ENCODE peak calls at places on chromosomes 13 and 19, in ten cellular contexts. G is progenitor cell of endocrine pancreas, B is cardiac fibroblast, S is dorsolateral prefrontal cortex, O is WTC11, T is psoas muscle, R is B cell, F is mucosa of descending colon, X is osteocyte, H is brain microvascular endothelial cell. J is an unnamed sample.
A peak's percentile ranks its signal among the peaks of the same experiment; 100 is the strongest.

GRCh38 chr13:23466144-23467002 is 32.9 kb upstream of the SACS start:
- DNase-seq in S (peak; percentile 74), O (peak; percentile 67), F (peak; percentile 59), G (peak; percentile 37), R (peak; percentile 74), X (no peak), T (peak; percentile 71), H (peak; percentile 80), B (peak; percentile 84), J (peak; percentile 34)

GRCh38 chr13:107450931-107451330 is 764.4 kb downstream of the LIG4 start:
- DNase-seq in T (peak; percentile 28), H (peak; percentile 99), S (no peak), X (peak; percentile 91), R (no peak), B (peak; percentile 92), O (no peak), G (no peak), F (no peak), J (no peak)

GRCh38 chr13:108917581-108917980 is 288.2 kb downstream of the MYO16 start:
- DNase-seq in O (no peak), S (no peak), G (no peak), X (no peak), F (no peak), H (peak; percentile 43), B (peak; percentile 66), R (no peak), T (no peak), J (no peak)

GRCh38 chr19:42096255-42096837 is 20.4 kb downstream of the ZNF574 start:
- DNase-seq in H (no peak), T (no peak), S (no peak), R (no peak), X (no peak), B (no peak), O (no peak), G (no peak), F (no peak), J (no peak)

GRCh38 chr13:19960673-19961015 is 2.1 kb downstream of the ZMYM2 start:
- DNase-seq in X (no peak), G (no peak), S (no peak), B (no peak), O (no peak), F (no peak), T (no peak), R (no peak), H (no peak), J (no peak)

GRCh38 chr13:32811297-32811800 is 204.9 kb upstream of the KL start:
- DNase-seq in H (peak; percentile 11), T (no peak), R (peak; percentile 43), B (no peak), F (peak; percentile 35), O (no peak), S (no peak), G (no peak), X (no peak), J (no peak)

GRCh38 chr13:63337921-63338320 is 1922.3 kb upstream of the PCDH20 start:
- DNase-seq in H (no peak), X (no peak), T (no peak), R (no peak), F (no peak), G (no peak), B (no peak), O (no peak), S (no peak), J (no peak)

GRCh38 chr19:44939668-44940067 is 2.4 kb upstream of the APOC4 start:
- DNase-seq in F (no peak), T (no peak), X (no peak), S (no peak), G (no peak), R (no peak), H (no peak), O (no peak), B (no peak), J (no peak)

GRCh38 chr13:103044054-103044453 is 22.2 kb downstream of the SLC10A2 start:
- DNase-seq in H (no peak), T (no peak), B (no peak), G (no peak), O (no peak), S (no peak), F (no peak), X (no peak), R (no peak), J (no peak)

GRCh38 chr19:42563352-42564210 is 31.1 kb downstream of the CEACAM8 start:
- DNase-seq in H (peak; percentile 36), B (peak; percentile 55), G (no peak), X (no peak), S (no peak), O (peak; percentile 56), F (peak; percentile 67), R (no peak), T (no peak), J (no peak)

GRCh38 chr19:17158584-17158983 is 56.6 kb upstream of the USE1 start:
- DNase-seq in G (no peak), R (no peak), S (no peak), T (no peak), O (no peak), X (no peak), B (no peak), F (no peak), H (no peak), J (no peak)

GRCh38 chr13:92896842-92897241 is 329.8 kb upstream of the GPC6 start:
- DNase-seq in S (no peak), H (peak; percentile 20), X (no peak), R (no peak), F (no peak), B (peak; percentile 57), T (no peak), G (no peak), O (no peak), J (no peak)

GRCh38 chr19:28130066-28130511 is 1082.9 kb downstream of the UQCRFS1 start:
- DNase-seq in G (no peak), S (no peak), O (no peak), R (no peak), X (no peak), T (no peak), H (no peak), F (no peak), B (no peak), J (no peak)

GRCh38 chr19:13163609-13164364 is 13.6 kb downstream of the IER2 start:
- DNase-seq in S (peak; percentile 54), H (peak; percentile 66), G (peak; percentile 59), F (peak; percentile 82), R (peak; percentile 60), B (peak; percentile 95), T (peak; percentile 73), X (peak; percentile 94), O (peak; percentile 80), J (peak; percentile 73)

GRCh38 chr13:57629391-57629804 is 2.1 kb upstream of the PCDH17 start:
- DNase-seq in O (no peak), X (no peak), R (no peak), G (no peak), B (peak; percentile 3), S (peak; percentile 79), T (no peak), H (no peak), F (no peak), J (no peak)

DNA sequence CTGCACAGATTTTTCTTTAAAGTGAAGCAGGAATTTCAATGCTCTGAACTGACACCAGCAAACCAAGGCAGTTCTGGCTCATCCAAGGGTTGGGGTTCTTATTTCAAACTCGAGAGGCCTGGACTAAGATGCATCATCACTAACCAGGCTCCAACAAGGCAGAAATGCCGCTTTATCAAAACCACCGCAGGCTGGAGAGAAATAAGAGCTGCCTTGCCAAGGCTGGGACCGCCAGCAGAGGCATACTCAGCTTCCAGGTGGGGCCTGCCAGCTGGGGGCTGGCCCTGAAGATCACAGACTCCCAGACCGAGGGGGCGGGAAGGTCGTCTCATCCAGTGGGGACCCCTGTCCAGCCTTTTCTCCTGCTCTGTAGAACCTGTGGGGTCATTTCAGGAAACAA is 37.4 kb upstream of the GAS6 start:
- DNase-seq in T (no peak), R (no peak), B (peak; percentile 46), X (peak; percentile 68), G (no peak), H (no peak), F (no peak), O (no peak), S (peak; percentile 37), J (no peak)
- TF ChIP-seq CTCF in T (no peak), R (no peak), B (no peak), X (no peak), G (no peak), H (no peak), F (no peak), O (no peak), S (no peak), J (no peak)

DNA sequence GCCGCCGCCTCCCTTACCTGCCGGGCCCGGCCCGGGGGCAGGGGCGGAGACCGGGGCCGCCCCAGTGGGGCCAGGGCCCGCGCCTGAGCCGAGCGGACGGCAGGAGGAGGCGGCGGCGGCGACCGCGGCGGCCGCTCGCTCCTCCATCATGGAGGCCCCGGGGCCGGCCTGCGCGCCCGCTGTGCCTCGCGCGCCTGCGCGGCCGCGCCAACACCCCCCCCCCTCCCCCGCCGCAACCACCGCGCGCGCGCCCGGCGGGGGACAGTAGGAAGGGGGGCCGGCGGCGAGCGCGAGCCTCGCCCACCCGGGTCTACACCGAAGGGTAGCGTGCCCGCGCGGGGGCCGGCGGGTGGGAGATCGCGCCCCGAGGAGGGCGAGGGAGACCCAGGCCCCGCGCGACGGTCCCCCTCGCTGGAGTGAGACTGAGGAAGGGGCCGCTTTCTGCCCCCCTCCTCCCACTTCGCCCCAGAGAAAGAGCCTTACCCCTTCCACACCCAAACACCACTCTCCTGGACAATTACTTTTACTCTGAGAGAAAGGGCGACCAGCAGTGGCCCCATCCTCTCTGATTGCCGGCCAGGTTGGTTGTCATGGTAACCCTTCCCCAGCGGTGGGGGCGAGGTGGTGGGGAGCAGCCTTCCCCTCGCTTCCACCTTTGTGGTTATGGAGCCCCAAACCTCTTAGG is at the start of gene STRN4:
- DNase-seq in G (peak; percentile 37), R (peak; percentile 49), H (no peak), F (peak; percentile 52), S (no peak), O (peak; percentile 54), B (peak; percentile 59), T (peak; percentile 68), X (no peak), J (peak; percentile 91)
- TF ChIP-seq CTCF in G (no peak), R (no peak), H (no peak), F (no peak), S (no peak), O (no peak), B (no peak), T (no peak), X (no peak), J (no peak)

GRCh38 chr19:10828981-10829821 is 6.8 kb downstream of the TMED1 start:
- DNase-seq in G (no peak), O (peak; percentile 56), B (no peak), R (no peak), T (no peak), S (no peak), X (no peak), H (no peak), F (no peak), J (no peak)
- TF ChIP-seq CTCF in G (no peak), O (no peak), B (peak; percentile 17), R (peak; percentile 7), T (no peak), S (no peak), X (peak; percentile 19), H (peak; percentile 46), F (no peak), J (peak; percentile 4)

DNA sequence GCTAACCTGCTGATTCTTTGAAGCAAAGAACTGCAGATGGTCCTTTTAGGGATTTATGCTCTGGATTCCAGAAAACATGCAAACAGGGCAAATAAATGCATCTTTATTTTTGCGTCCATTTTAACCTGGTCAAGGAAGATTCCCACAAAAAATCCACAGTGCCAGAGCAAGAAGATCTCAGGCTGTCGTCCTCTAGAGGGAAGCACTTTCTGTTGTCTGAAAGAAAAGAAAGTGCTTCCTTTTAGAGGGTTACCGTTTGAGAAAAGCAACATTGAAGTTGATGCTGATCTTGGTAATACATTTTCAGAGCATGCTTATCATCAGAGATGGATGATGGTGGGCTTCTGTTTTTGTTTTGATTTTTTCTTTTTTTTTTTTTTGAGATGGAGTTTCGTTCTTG is 75.5 kb downstream of the DPRX start:
- DNase-seq in S (no peak), H (no peak), B (no peak), X (no peak), O (no peak), T (no peak), G (no peak), F (no peak), R (no peak), J (no peak)
- TF ChIP-seq CTCF in S (no peak), H (no peak), B (no peak), X (no peak), O (no peak), T (no peak), G (no peak), F (no peak), R (no peak), J (no peak)